ENCODE peak calls at places on chromosomes 4 and X, in nine cellular contexts. One of them, this sample, is unnamed.

GRCh38 chr4:156672924-156673323 is 298.7 kb downstream of the PDGFC start:
- DNase-seq in cardiac muscle cell: no peak
- DNase-seq in lower lobe of right lung: no peak
- DNase-seq in brain microvascular endothelial cell: no peak
- DNase-seq in suprapubic skin: no peak
- DNase-seq in RWPE1: no peak
- DNase-seq in progenitor cell of endocrine pancreas: no peak
- DNase-seq in neural crest cell: no peak
- DNase-seq in nephron progenitor cell: no peak
- DNase-seq in this sample: no peak

GRCh38 chr4:88866862-88867550 is 169.4 kb upstream of the NAP1L5 start:
- DNase-seq in lower lobe of right lung: no peak
- DNase-seq in brain microvascular endothelial cell: peak
- DNase-seq in neural crest cell: no peak
- DNase-seq in progenitor cell of endocrine pancreas: no peak
- DNase-seq in nephron progenitor cell: no peak
- DNase-seq in RWPE1: peak
- DNase-seq in suprapubic skin: no peak
- DNase-seq in cardiac muscle cell: no peak
- DNase-seq in this sample: no peak

GRCh38 chr4:100819505-100819904 is 301.7 kb upstream of the EMCN start:
- DNase-seq in suprapubic skin: no peak
- DNase-seq in nephron progenitor cell: no peak
- DNase-seq in brain microvascular endothelial cell: no peak
- DNase-seq in lower lobe of right lung: no peak
- DNase-seq in progenitor cell of endocrine pancreas: no peak
- DNase-seq in neural crest cell: no peak
- DNase-seq in cardiac muscle cell: no peak
- DNase-seq in RWPE1: no peak
- DNase-seq in this sample: no peak

GRCh38 chr4:80322716-80323115 is 12.8 kb upstream of the CFAP299 start:
- DNase-seq in brain microvascular endothelial cell: peak
- DNase-seq in nephron progenitor cell: no peak
- DNase-seq in cardiac muscle cell: no peak
- DNase-seq in lower lobe of right lung: no peak
- DNase-seq in progenitor cell of endocrine pancreas: no peak
- DNase-seq in suprapubic skin: no peak
- DNase-seq in neural crest cell: no peak
- DNase-seq in RWPE1: peak
- DNase-seq in this sample: no peak

GRCh38 chr4:85681194-85681803 is 206.3 kb downstream of the ARHGAP24 start:
- DNase-seq in suprapubic skin: peak
- DNase-seq in RWPE1: no peak
- DNase-seq in progenitor cell of endocrine pancreas: no peak
- DNase-seq in nephron progenitor cell: no peak
- DNase-seq in lower lobe of right lung: no peak
- DNase-seq in brain microvascular endothelial cell: peak
- DNase-seq in cardiac muscle cell: no peak
- DNase-seq in neural crest cell: no peak
- DNase-seq in this sample: no peak

GRCh38 chrX:42398967-42399631 is 378.9 kb downstream of the PPP1R2C start:
- DNase-seq in RWPE1: no peak
- DNase-seq in brain microvascular endothelial cell: peak
- DNase-seq in cardiac muscle cell: no peak
- DNase-seq in suprapubic skin: no peak
- DNase-seq in neural crest cell: no peak
- DNase-seq in progenitor cell of endocrine pancreas: no peak
- DNase-seq in lower lobe of right lung: no peak
- DNase-seq in nephron progenitor cell: no peak
- DNase-seq in this sample: no peak

GRCh38 chrX:132426695-132427281 is 62.0 kb downstream of the MBNL3 start:
- DNase-seq in nephron progenitor cell: no peak
- DNase-seq in suprapubic skin: no peak
- DNase-seq in progenitor cell of endocrine pancreas: no peak
- DNase-seq in RWPE1: no peak
- DNase-seq in cardiac muscle cell: no peak
- DNase-seq in brain microvascular endothelial cell: no peak
- DNase-seq in lower lobe of right lung: no peak
- DNase-seq in neural crest cell: no peak
- DNase-seq in this sample: no peak

GRCh38 chr4:7383251-7383650 is 51.5 kb downstream of the PSAPL1 start:
- DNase-seq in nephron progenitor cell: no peak
- DNase-seq in cardiac muscle cell: no peak
- DNase-seq in neural crest cell: no peak
- DNase-seq in progenitor cell of endocrine pancreas: no peak
- DNase-seq in suprapubic skin: peak
- DNase-seq in RWPE1: no peak
- DNase-seq in lower lobe of right lung: no peak
- DNase-seq in brain microvascular endothelial cell: no peak
- DNase-seq in this sample: no peak

GRCh38 chr4:65167719-65168118 is 502.6 kb downstream of the EPHA5 start:
- DNase-seq in neural crest cell: no peak
- DNase-seq in brain microvascular endothelial cell: no peak
- DNase-seq in lower lobe of right lung: no peak
- DNase-seq in cardiac muscle cell: no peak
- DNase-seq in nephron progenitor cell: no peak
- DNase-seq in RWPE1: no peak
- DNase-seq in progenitor cell of endocrine pancreas: no peak
- DNase-seq in suprapubic skin: no peak
- DNase-seq in this sample: no peak

GRCh38 chr4:38193464-38193863 is 233.3 kb downstream of the PTTG2 start:
- DNase-seq in RWPE1: no peak
- DNase-seq in brain microvascular endothelial cell: no peak
- DNase-seq in progenitor cell of endocrine pancreas: no peak
- DNase-seq in lower lobe of right lung: no peak
- DNase-seq in cardiac muscle cell: no peak
- DNase-seq in suprapubic skin: no peak
- DNase-seq in neural crest cell: no peak
- DNase-seq in nephron progenitor cell: no peak
- DNase-seq in this sample: no peak

GRCh38 chrX:67636532-67636931 is 92.7 kb downstream of the AR start:
- DNase-seq in cardiac muscle cell: no peak
- DNase-seq in brain microvascular endothelial cell: peak
- DNase-seq in progenitor cell of endocrine pancreas: no peak
- DNase-seq in lower lobe of right lung: no peak
- DNase-seq in RWPE1: no peak
- DNase-seq in neural crest cell: no peak
- DNase-seq in nephron progenitor cell: no peak
- DNase-seq in suprapubic skin: no peak
- DNase-seq in this sample: no peak

GRCh38 chrX:13026877-13027652 is 17.4 kb downstream of the FAM9C start:
- DNase-seq in nephron progenitor cell: no peak
- DNase-seq in progenitor cell of endocrine pancreas: no peak
- DNase-seq in lower lobe of right lung: no peak
- DNase-seq in neural crest cell: no peak
- DNase-seq in cardiac muscle cell: no peak
- DNase-seq in RWPE1: no peak
- DNase-seq in brain microvascular endothelial cell: no peak
- DNase-seq in suprapubic skin: no peak
- DNase-seq in this sample: no peak

GRCh38 chr4:25861951-25862410 is 807 bp downstream of the SEL1L3 start:
- DNase-seq in progenitor cell of endocrine pancreas: no peak
- DNase-seq in brain microvascular endothelial cell: no peak
- DNase-seq in RWPE1: peak
- DNase-seq in nephron progenitor cell: peak
- DNase-seq in cardiac muscle cell: peak
- DNase-seq in neural crest cell: no peak
- DNase-seq in suprapubic skin: no peak
- DNase-seq in lower lobe of right lung: peak
- DNase-seq in this sample: no peak

GRCh38 chr4:20403317-20403716 is 151.6 kb downstream of the SLIT2 start:
- DNase-seq in cardiac muscle cell: no peak
- DNase-seq in brain microvascular endothelial cell: no peak
- DNase-seq in suprapubic skin: no peak
- DNase-seq in lower lobe of right lung: no peak
- DNase-seq in neural crest cell: no peak
- DNase-seq in nephron progenitor cell: no peak
- DNase-seq in RWPE1: no peak
- DNase-seq in progenitor cell of endocrine pancreas: no peak
- DNase-seq in this sample: no peak

GRCh38 chrX:1292581-1293310 is 24.1 kb downstream of the CSF2RA start:
- DNase-seq in cardiac muscle cell: peak
- DNase-seq in brain microvascular endothelial cell: no peak
- DNase-seq in neural crest cell: no peak
- DNase-seq in nephron progenitor cell: peak
- DNase-seq in lower lobe of right lung: no peak
- DNase-seq in progenitor cell of endocrine pancreas: no peak
- DNase-seq in suprapubic skin: no peak
- DNase-seq in RWPE1: no peak
- DNase-seq in this sample: no peak

GRCh38 chrX:11143931-11144678 is 33.0 kb downstream of the HCCS start:
- DNase-seq in cardiac muscle cell: peak
- DNase-seq in nephron progenitor cell: peak
- DNase-seq in lower lobe of right lung: no peak
- DNase-seq in neural crest cell: peak
- DNase-seq in progenitor cell of endocrine pancreas: peak
- DNase-seq in suprapubic skin: no peak
- DNase-seq in brain microvascular endothelial cell: peak
- DNase-seq in RWPE1: peak
- DNase-seq in this sample: peak

GRCh38 chr4:83783179-83783578 is 247.3 kb downstream of the GPAT3 start:
- DNase-seq in suprapubic skin: no peak
- DNase-seq in progenitor cell of endocrine pancreas: no peak
- DNase-seq in nephron progenitor cell: no peak
- DNase-seq in brain microvascular endothelial cell: no peak
- DNase-seq in RWPE1: no peak
- DNase-seq in cardiac muscle cell: no peak
- DNase-seq in lower lobe of right lung: no peak
- DNase-seq in neural crest cell: no peak
- DNase-seq in this sample: no peak

GRCh38 chrX:101417981-101418841 is 10.2 kb downstream of the HNRNPH2 start:
- DNase-seq in brain microvascular endothelial cell: no peak
- DNase-seq in neural crest cell: peak
- DNase-seq in nephron progenitor cell: peak
- DNase-seq in RWPE1: no peak
- DNase-seq in lower lobe of right lung: peak
- DNase-seq in suprapubic skin: peak
- DNase-seq in cardiac muscle cell: peak
- DNase-seq in progenitor cell of endocrine pancreas: peak
- DNase-seq in this sample: no peak

GRCh38 chr4:13522282-13523104 is 21.8 kb downstream of the NKX3-2 start:
- DNase-seq in RWPE1: no peak
- DNase-seq in suprapubic skin: no peak
- DNase-seq in cardiac muscle cell: no peak
- DNase-seq in nephron progenitor cell: no peak
- DNase-seq in lower lobe of right lung: no peak
- DNase-seq in progenitor cell of endocrine pancreas: no peak
- DNase-seq in neural crest cell: no peak
- DNase-seq in brain microvascular endothelial cell: no peak
- DNase-seq in this sample: no peak

GRCh38 chr4:176054942-176055341 is 10.7 kb upstream of the WDR17 start:
- DNase-seq in progenitor cell of endocrine pancreas: no peak
- DNase-seq in lower lobe of right lung: no peak
- DNase-seq in suprapubic skin: no peak
- DNase-seq in nephron progenitor cell: no peak
- DNase-seq in RWPE1: no peak
- DNase-seq in brain microvascular endothelial cell: no peak
- DNase-seq in cardiac muscle cell: no peak
- DNase-seq in neural crest cell: no peak
- DNase-seq in this sample: no peak
- TF ChIP-seq CTCF in progenitor cell of endocrine pancreas: no peak
- TF ChIP-seq CTCF in lower lobe of right lung: peak
- TF ChIP-seq CTCF in suprapubic skin: no peak
- TF ChIP-seq CTCF in nephron progenitor cell: no peak
- TF ChIP-seq CTCF in RWPE1: no peak
- TF ChIP-seq CTCF in brain microvascular endothelial cell: peak
- TF ChIP-seq CTCF in cardiac muscle cell: peak
- TF ChIP-seq CTCF in neural crest cell: no peak
- TF ChIP-seq CTCF in this sample: no peak

GRCh38 chrX:96183843-96184242 is 500.8 kb upstream of the DIAPH2 start:
- DNase-seq in nephron progenitor cell: no peak
- DNase-seq in lower lobe of right lung: no peak
- DNase-seq in suprapubic skin: no peak
- DNase-seq in neural crest cell: no peak
- DNase-seq in brain microvascular endothelial cell: no peak
- DNase-seq in progenitor cell of endocrine pancreas: no peak
- DNase-seq in cardiac muscle cell: no peak
- DNase-seq in RWPE1: no peak
- DNase-seq in this sample: no peak
- TF ChIP-seq CTCF in nephron progenitor cell: peak
- TF ChIP-seq CTCF in lower lobe of right lung: peak
- TF ChIP-seq CTCF in suprapubic skin: no peak
- TF ChIP-seq CTCF in neural crest cell: peak
- TF ChIP-seq CTCF in brain microvascular endothelial cell: peak
- TF ChIP-seq CTCF in progenitor cell of endocrine pancreas: peak
- TF ChIP-seq CTCF in cardiac muscle cell: peak
- TF ChIP-seq CTCF in RWPE1: no peak
- TF ChIP-seq CTCF in this sample: no peak

DNA sequence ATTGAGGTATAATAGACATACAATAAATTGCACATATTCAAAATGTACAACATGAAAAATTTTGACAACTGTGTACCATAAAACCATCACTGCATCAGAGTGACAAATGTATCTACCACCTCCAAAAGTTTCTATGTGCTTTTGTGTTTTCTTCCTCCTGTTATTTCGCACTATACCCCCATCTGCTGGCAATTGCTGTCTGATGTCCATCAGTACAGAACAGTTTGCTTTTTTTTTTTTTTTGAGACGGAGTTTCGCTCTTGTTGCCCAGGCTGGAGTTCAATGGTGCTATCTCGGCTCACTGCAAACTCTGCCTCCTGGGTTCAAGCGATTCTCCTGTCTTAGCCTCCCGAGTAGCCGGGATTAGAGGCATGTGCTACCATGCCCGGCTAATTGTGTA is 154.3 kb upstream of the GIMD1 start:
- DNase-seq in brain microvascular endothelial cell: peak
- DNase-seq in cardiac muscle cell: no peak
- DNase-seq in suprapubic skin: no peak
- DNase-seq in neural crest cell: no peak
- DNase-seq in lower lobe of right lung: no peak
- DNase-seq in RWPE1: no peak
- DNase-seq in nephron progenitor cell: no peak
- DNase-seq in progenitor cell of endocrine pancreas: no peak
- DNase-seq in this sample: no peak
- TF ChIP-seq CTCF in brain microvascular endothelial cell: peak
- TF ChIP-seq CTCF in cardiac muscle cell: no peak
- TF ChIP-seq CTCF in suprapubic skin: no peak
- TF ChIP-seq CTCF in neural crest cell: no peak
- TF ChIP-seq CTCF in lower lobe of right lung: no peak
- TF ChIP-seq CTCF in RWPE1: no peak
- TF ChIP-seq CTCF in nephron progenitor cell: no peak
- TF ChIP-seq CTCF in progenitor cell of endocrine pancreas: no peak
- TF ChIP-seq CTCF in this sample: no peak

GRCh38 chrX:120453985-120454384 is 15.1 kb downstream of the LAMP2 start:
- DNase-seq in lower lobe of right lung: no peak
- DNase-seq in brain microvascular endothelial cell: peak
- DNase-seq in suprapubic skin: no peak
- DNase-seq in progenitor cell of endocrine pancreas: no peak
- DNase-seq in RWPE1: no peak
- DNase-seq in neural crest cell: no peak
- DNase-seq in nephron progenitor cell: no peak
- DNase-seq in cardiac muscle cell: no peak
- DNase-seq in this sample: no peak

GRCh38 chrX:120452131-120452530 is 17.0 kb downstream of the LAMP2 start:
- DNase-seq in neural crest cell: no peak
- DNase-seq in suprapubic skin: no peak
- DNase-seq in cardiac muscle cell: peak
- DNase-seq in progenitor cell of endocrine pancreas: no peak
- DNase-seq in lower lobe of right lung: no peak
- DNase-seq in nephron progenitor cell: peak
- DNase-seq in RWPE1: peak
- DNase-seq in brain microvascular endothelial cell: peak
- DNase-seq in this sample: no peak

GRCh38 chrX:120446503-120446902 is 22.6 kb downstream of the LAMP2 start:
- DNase-seq in neural crest cell: no peak
- DNase-seq in cardiac muscle cell: no peak
- DNase-seq in lower lobe of right lung: no peak
- DNase-seq in brain microvascular endothelial cell: no peak
- DNase-seq in RWPE1: no peak
- DNase-seq in progenitor cell of endocrine pancreas: no peak
- DNase-seq in nephron progenitor cell: no peak
- DNase-seq in suprapubic skin: no peak
- DNase-seq in this sample: no peak

GRCh38 chrX:120450163-120450562 is 18.9 kb downstream of the LAMP2 start:
- DNase-seq in lower lobe of right lung: no peak
- DNase-seq in neural crest cell: no peak
- DNase-seq in brain microvascular endothelial cell: no peak
- DNase-seq in RWPE1: no peak
- DNase-seq in cardiac muscle cell: peak
- DNase-seq in progenitor cell of endocrine pancreas: no peak
- DNase-seq in suprapubic skin: no peak
- DNase-seq in nephron progenitor cell: no peak
- DNase-seq in this sample: no peak
- TF ChIP-seq CTCF in lower lobe of right lung: peak
- TF ChIP-seq CTCF in neural crest cell: peak
- TF ChIP-seq CTCF in brain microvascular endothelial cell: peak
- TF ChIP-seq CTCF in RWPE1: no peak
- TF ChIP-seq CTCF in cardiac muscle cell: peak
- TF ChIP-seq CTCF in progenitor cell of endocrine pancreas: peak
- TF ChIP-seq CTCF in suprapubic skin: no peak
- TF ChIP-seq CTCF in nephron progenitor cell: no peak
- TF ChIP-seq CTCF in this sample: no peak

This sample was measured in omental fat pad.